ENCODE peak calls at places on chromosomes 13 and 19, in seven cellular contexts. B is heart left ventricle; R is kidney; Y is gastrocnemius medialis; K is tibial nerve; C is CD4-positive, alpha-beta memory T cell; N is upper lobe of right lung. A is an unnamed sample.

GRCh38 chr19:2582984-2583956 is 107.3 kb downstream of the GADD45B start:
- DNase-seq in Y (no peak), B (no peak), N (peak; percentile 18), C (no peak), R (no peak), K (no peak), A (no peak)

GRCh38 chr19:16067205-16067938 is 8.9 kb upstream of the TPM4 start:
- DNase-seq in Y (no peak), K (no peak), R (peak; percentile 80), B (no peak), C (no peak), N (peak; percentile 88), A (peak; percentile 55)

GRCh38 chr13:84607614-84608013 is 725.3 kb upstream of the SLITRK1 start:
- DNase-seq in Y (no peak), N (no peak), C (no peak), B (peak; percentile 7), R (no peak), K (peak; percentile 5), A (no peak)

GRCh38 chr13:107441279-107441678 is 774.1 kb downstream of the LIG4 start:
- DNase-seq in N (no peak), C (no peak), B (no peak), R (no peak), Y (no peak), K (no peak), A (no peak)

GRCh38 chr19:11174336-11174735 is 18.8 kb upstream of the SPC24 start:
- DNase-seq in K (no peak), Y (no peak), N (no peak), R (no peak), C (no peak), B (no peak), A (no peak)

GRCh38 chr19:40705950-40706619 is 10.6 kb downstream of the COQ8B start:
- DNase-seq in B (no peak), N (no peak), K (no peak), Y (no peak), R (no peak), C (no peak), A (no peak)

GRCh38 chr13:109541081-109541480 is 245.3 kb downstream of the IRS2 start:
- DNase-seq in Y (no peak), C (no peak), R (no peak), N (no peak), K (no peak), B (no peak), A (no peak)

GRCh38 chr13:87671824-87672603 is 843 bp downstream of the SLITRK5 start:
- DNase-seq in Y (no peak), R (peak; percentile 72), C (no peak), B (no peak), K (no peak), N (peak; percentile 64), A (no peak)

GRCh38 chr19:30128211-30128610 is 186.2 kb downstream of the URI1 start:
- DNase-seq in C (no peak), R (peak; percentile 38), N (no peak), Y (no peak), K (no peak), B (no peak), A (no peak)

GRCh38 chr13:75908137-75908536 is 272.0 kb downstream of the LMO7 start:
- DNase-seq in R (no peak), B (peak; percentile 23), K (no peak), C (no peak), N (no peak), Y (peak; percentile 23), A (peak; percentile 12)

GRCh38 chr13:43546260-43546659 is 240.5 kb downstream of the ENOX1 start:
- DNase-seq in B (peak; percentile 49), C (no peak), N (no peak), Y (peak; percentile 14), R (peak; percentile 81), K (no peak), A (peak; percentile 65)

GRCh38 chr13:93810264-93810663 is 583.7 kb downstream of the GPC6 start:
- DNase-seq in R (no peak), B (no peak), K (no peak), Y (no peak), C (no peak), N (no peak), A (no peak)

GRCh38 chr19:29383696-29384095 is 142.1 kb upstream of the VSTM2B start:
- DNase-seq in K (no peak), B (no peak), C (no peak), N (no peak), Y (no peak), R (peak; percentile 6), A (no peak)

GRCh38 chr13:78383899-78384298 is 219.5 kb downstream of the POU4F1 start:
- DNase-seq in N (no peak), B (no peak), K (no peak), Y (no peak), C (no peak), R (no peak), A (no peak)

GRCh38 chr19:51771369-51771768 is 10.4 kb downstream of the FPR2 start:
- DNase-seq in K (peak; percentile 8), B (no peak), C (no peak), N (no peak), Y (no peak), R (no peak), A (no peak)

GRCh38 chr19:44912854-44913253 is 1.6 kb upstream of the APOC1 start:
- DNase-seq in C (no peak), R (no peak), K (no peak), N (peak; percentile 85), B (no peak), Y (peak; percentile 59), A (no peak)

GRCh38 chr19:43786665-43787064 is 5.9 kb upstream of the KCNN4 start:
- DNase-seq in N (no peak), C (no peak), Y (no peak), R (no peak), K (no peak), B (no peak), A (no peak)
- H3K4me1 ChIP-seq in N (peaks cover 5% of the 10 kb centered on the region), C (peaks cover 36% of the 10 kb centered on the region), Y (no peaks in the 10 kb centered on the region), R (no peaks in the 10 kb centered on the region), K (peaks cover 13% of the 10 kb centered on the region), B (no peaks in the 10 kb centered on the region), A (peaks cover 4% of the 10 kb centered on the region)

GRCh38 chr19:6056801-6057650 is 53.3 kb downstream of the RFX2 start:
- DNase-seq in B (peak; percentile 70), C (no peak), Y (peak; percentile 81), K (peak; percentile 80), R (peak; percentile 79), N (no peak), A (peak; percentile 60)

GRCh38 chr19:6059396-6059947 is 50.8 kb downstream of the RFX2 start:
- DNase-seq in N (no peak), B (no peak), Y (no peak), R (peak; percentile 32), K (no peak), C (no peak), A (no peak)

GRCh38 chr19:6057651-6058365 is 52.5 kb downstream of the RFX2 start:
- DNase-seq in C (no peak), K (no peak), R (peak; percentile 62), Y (no peak), N (no peak), B (no peak), A (no peak)

GRCh38 chr19:6059996-6060599 is 50.2 kb downstream of the RFX2 start:
- DNase-seq in R (peak; percentile 25), C (no peak), Y (no peak), K (no peak), N (no peak), B (no peak), A (no peak)

DNA sequence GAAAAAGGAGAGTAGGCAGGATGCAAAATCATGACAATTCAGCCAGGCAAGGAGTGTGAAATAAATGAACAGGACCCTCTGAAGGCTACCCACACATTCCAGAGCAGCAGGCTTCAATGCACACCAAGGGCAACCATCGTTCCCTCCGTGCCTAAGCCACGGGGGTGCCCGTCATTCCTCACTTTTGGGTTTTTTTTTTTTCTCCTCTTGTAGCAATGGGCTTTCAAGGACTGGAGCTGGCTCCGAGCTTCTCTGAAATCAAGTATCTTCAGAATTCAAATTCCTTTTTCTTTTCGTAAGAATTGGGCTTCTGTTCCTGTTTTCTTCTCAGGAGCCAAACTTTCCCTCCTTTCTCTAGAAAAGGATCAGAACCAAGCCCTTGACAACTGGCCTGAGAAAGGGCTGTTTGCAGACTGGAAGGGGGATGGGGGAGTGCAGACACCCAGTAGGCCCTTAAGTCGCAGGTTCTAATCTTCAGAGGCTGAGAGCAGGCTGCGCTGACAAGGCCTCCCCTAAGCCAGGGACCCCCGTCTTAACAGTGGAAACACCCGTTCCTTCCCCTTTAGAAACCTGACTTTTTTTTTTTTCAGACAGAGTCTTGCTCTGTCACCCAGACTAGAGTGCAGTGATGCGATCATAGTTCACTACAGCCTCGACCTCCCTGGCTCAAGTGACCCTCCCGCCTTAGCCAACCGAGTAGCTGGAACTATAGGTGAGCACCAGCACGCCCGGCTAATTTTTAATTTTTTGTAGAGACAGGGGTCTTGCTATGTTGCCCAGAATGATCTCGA is 51.7 kb downstream of the RFX2 start:
- DNase-seq in N (no peak), Y (no peak), C (no peak), B (no peak), K (no peak), R (peak; percentile 45), A (no peak)
- H3K27ac ChIP-seq in N (peak overlapping the region; percentile 86), Y (peak overlapping the region; percentile 87), C (no peak overlapping the region), B (peak overlapping the region; percentile 92), K (peak overlapping the region; percentile 75), R (no peak overlapping the region), A (peak overlapping the region; percentile 88)

GRCh38 chr19:5477451-5478215 is 22.4 kb downstream of the ZNRF4 start:
- DNase-seq in N (no peak), Y (no peak), K (no peak), R (no peak), B (no peak), C (no peak), A (no peak)

GRCh38 chr19:5470264-5470671 is 15.1 kb downstream of the ZNRF4 start:
- DNase-seq in C (no peak), B (no peak), N (no peak), Y (no peak), R (no peak), K (no peak), A (no peak)

GRCh38 chr19:5466814-5467291 is 11.6 kb downstream of the ZNRF4 start:
- DNase-seq in N (no peak), R (no peak), K (no peak), Y (no peak), C (no peak), B (peak; percentile 20), A (peak; percentile 17)

DNA sequence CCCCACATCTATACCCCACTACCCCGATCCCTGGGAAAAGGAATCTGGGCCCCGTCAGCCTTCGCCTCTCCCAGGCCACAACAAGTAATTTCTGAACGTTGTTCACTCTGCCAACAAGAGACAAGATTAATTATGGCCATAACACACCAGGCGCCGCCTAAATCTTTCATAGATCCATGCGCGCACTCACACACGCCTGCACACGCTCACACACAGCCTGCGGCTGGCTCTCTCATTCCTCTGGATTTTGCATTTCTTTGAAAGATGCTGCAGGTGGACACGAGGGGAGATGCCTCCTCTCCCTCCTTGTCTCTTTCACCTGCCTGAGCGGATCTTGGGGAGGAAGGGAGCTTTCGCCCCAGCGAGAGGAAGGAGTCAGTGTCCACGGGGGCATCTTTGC is 17.1 kb downstream of the ZNRF4 start:
- DNase-seq in N (no peak), K (no peak), C (no peak), Y (no peak), B (no peak), R (no peak), A (no peak)
- H3K4me1 ChIP-seq in N (no peaks in the 10 kb centered on the region), K (no peaks in the 10 kb centered on the region), C (no peaks in the 10 kb centered on the region), Y (no peaks in the 10 kb centered on the region), B (peaks cover under 1% of the 10 kb centered on the region), R (no peaks in the 10 kb centered on the region), A (peaks cover under 1% of the 10 kb centered on the region)

DNA sequence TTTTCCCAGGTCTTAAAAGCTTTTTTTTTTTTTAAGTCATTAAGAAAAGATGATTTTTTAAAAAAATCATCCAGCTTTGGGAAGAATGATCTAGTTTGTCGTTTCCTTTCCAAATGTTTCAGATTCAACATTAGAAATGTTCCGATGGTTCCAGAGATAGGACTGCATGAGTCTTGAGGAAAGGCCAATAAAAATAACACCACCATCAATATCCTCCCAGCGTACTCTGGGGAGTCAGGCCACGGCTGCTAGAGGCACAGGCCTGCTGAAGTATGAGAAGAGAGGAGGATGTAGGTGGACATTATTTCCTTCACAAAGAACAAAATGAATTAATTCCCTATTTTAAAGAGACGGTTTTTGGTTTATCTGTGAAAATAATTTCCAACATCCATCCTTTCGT is 60.0 kb upstream of the SHISA2 start:
- DNase-seq in N (no peak), R (no peak), Y (no peak), B (no peak), C (no peak), K (no peak), A (peak; percentile 6)
- H3K27ac ChIP-seq in N (no peak overlapping the region), R (no peak overlapping the region), Y (no peak overlapping the region), B (no peak overlapping the region), C (no peak overlapping the region), K (no peak overlapping the region), A (no peak overlapping the region)

A was measured in heart right ventricle.